ENCODE peak calls at places on chromosome 22, in ten cellular contexts. One of them, this sample, is unnamed.
A peak's percentile ranks its signal among the peaks of the same experiment; 100 is the strongest.

GRCh38 chr22:41595703-41596102 is 6.1 kb upstream of the PMM1 start:
- DNase-seq in glutamatergic neuron: no peak
- DNase-seq in stomach: no peak
- DNase-seq in uterus: no peak
- DNase-seq in cardiac fibroblast: no peak
- DNase-seq in fibroblast of lung: no peak
- DNase-seq in kidney: peak; percentile 19
- DNase-seq in hepatocyte: no peak
- DNase-seq in A549: no peak
- DNase-seq in H9: no peak
- DNase-seq in this sample: no peak

GRCh38 chr22:20422271-20422958 is 15.2 kb downstream of the SCARF2 start:
- DNase-seq in glutamatergic neuron: no peak
- DNase-seq in stomach: no peak
- DNase-seq in uterus: no peak
- DNase-seq in cardiac fibroblast: no peak
- DNase-seq in fibroblast of lung: no peak
- DNase-seq in kidney: peak; percentile 68
- DNase-seq in hepatocyte: peak; percentile 73
- DNase-seq in A549: no peak
- DNase-seq in H9: no peak
- DNase-seq in this sample: no peak

GRCh38 chr22:40348025-40348658 is 1.8 kb downstream of the ADSL start:
- DNase-seq in glutamatergic neuron: peak; percentile 60
- DNase-seq in stomach: peak; percentile 58
- DNase-seq in uterus: no peak
- DNase-seq in cardiac fibroblast: peak; percentile 80
- DNase-seq in fibroblast of lung: peak; percentile 69
- DNase-seq in kidney: no peak
- DNase-seq in hepatocyte: peak; percentile 72
- DNase-seq in A549: peak; percentile 46
- DNase-seq in H9: no peak
- DNase-seq in this sample: no peak

GRCh38 chr22:26485013-26485412 is 1.3 kb downstream of the SRRD start:
- DNase-seq in glutamatergic neuron: no peak
- DNase-seq in stomach: no peak
- DNase-seq in uterus: no peak
- DNase-seq in cardiac fibroblast: peak; percentile 13
- DNase-seq in fibroblast of lung: peak; percentile 5
- DNase-seq in kidney: no peak
- DNase-seq in hepatocyte: no peak
- DNase-seq in A549: no peak
- DNase-seq in H9: no peak
- DNase-seq in this sample: no peak

GRCh38 chr22:20125201-20126174 is 6.1 kb upstream of the ZDHHC8 start:
- DNase-seq in glutamatergic neuron: no peak
- DNase-seq in stomach: peak; percentile 40
- DNase-seq in uterus: no peak
- DNase-seq in cardiac fibroblast: no peak
- DNase-seq in fibroblast of lung: no peak
- DNase-seq in kidney: no peak
- DNase-seq in hepatocyte: no peak
- DNase-seq in A549: no peak
- DNase-seq in H9: no peak
- DNase-seq in this sample: no peak

GRCh38 chr22:24066260-24066659 is 55.2 kb downstream of the CABIN1 start:
- DNase-seq in glutamatergic neuron: no peak
- DNase-seq in stomach: no peak
- DNase-seq in uterus: no peak
- DNase-seq in cardiac fibroblast: no peak
- DNase-seq in fibroblast of lung: no peak
- DNase-seq in kidney: no peak
- DNase-seq in hepatocyte: no peak
- DNase-seq in A549: no peak
- DNase-seq in H9: no peak
- DNase-seq in this sample: no peak

GRCh38 chr22:46062971-46063631 is 86.1 kb upstream of the WNT7B start:
- DNase-seq in glutamatergic neuron: no peak
- DNase-seq in stomach: peak; percentile 19
- DNase-seq in uterus: peak; percentile 21
- DNase-seq in cardiac fibroblast: no peak
- DNase-seq in fibroblast of lung: no peak
- DNase-seq in kidney: peak; percentile 61
- DNase-seq in hepatocyte: no peak
- DNase-seq in A549: no peak
- DNase-seq in H9: no peak
- DNase-seq in this sample: no peak

GRCh38 chr22:24555496-24556253 is at the start of gene SNRPD3:
- DNase-seq in glutamatergic neuron: peak; percentile 91
- DNase-seq in stomach: peak; percentile 94
- DNase-seq in uterus: peak; percentile 93
- DNase-seq in cardiac fibroblast: peak; percentile 94
- DNase-seq in fibroblast of lung: peak; percentile 93
- DNase-seq in kidney: peak; percentile 97
- DNase-seq in hepatocyte: peak; percentile 96
- DNase-seq in A549: peak; percentile 75
- DNase-seq in H9: peak; percentile 91
- DNase-seq in this sample: peak; percentile 80

GRCh38 chr22:50728523-50728931 is 9.5 kb upstream of the ACR start:
- DNase-seq in glutamatergic neuron: peak; percentile 7
- DNase-seq in stomach: no peak
- DNase-seq in uterus: no peak
- DNase-seq in cardiac fibroblast: no peak
- DNase-seq in fibroblast of lung: no peak
- DNase-seq in kidney: peak; percentile 58
- DNase-seq in hepatocyte: no peak
- DNase-seq in A549: no peak
- DNase-seq in H9: no peak
- DNase-seq in this sample: no peak

GRCh38 chr22:28044546-28045173 is 125.6 kb upstream of the PITPNB start:
- DNase-seq in glutamatergic neuron: no peak
- DNase-seq in stomach: no peak
- DNase-seq in uterus: no peak
- DNase-seq in cardiac fibroblast: no peak
- DNase-seq in fibroblast of lung: no peak
- DNase-seq in kidney: no peak
- DNase-seq in hepatocyte: no peak
- DNase-seq in A549: no peak
- DNase-seq in H9: no peak
- DNase-seq in this sample: no peak

GRCh38 chr22:22351366-22351765 is 106.8 kb downstream of the VPREB1 start:
- DNase-seq in glutamatergic neuron: no peak
- DNase-seq in stomach: no peak
- DNase-seq in uterus: no peak
- DNase-seq in cardiac fibroblast: no peak
- DNase-seq in fibroblast of lung: no peak
- DNase-seq in kidney: no peak
- DNase-seq in hepatocyte: no peak
- DNase-seq in A549: no peak
- DNase-seq in H9: no peak
- DNase-seq in this sample: no peak
- TF ChIP-seq CTCF in glutamatergic neuron: no peak
- TF ChIP-seq CTCF in stomach: no peak
- TF ChIP-seq CTCF in uterus: no peak
- TF ChIP-seq CTCF in cardiac fibroblast: no peak
- TF ChIP-seq CTCF in fibroblast of lung: no peak
- TF ChIP-seq CTCF in kidney: no peak
- TF ChIP-seq CTCF in hepatocyte: no peak
- TF ChIP-seq CTCF in A549: no peak
- TF ChIP-seq CTCF in H9: no peak
- TF ChIP-seq CTCF in this sample: no peak

DNA sequence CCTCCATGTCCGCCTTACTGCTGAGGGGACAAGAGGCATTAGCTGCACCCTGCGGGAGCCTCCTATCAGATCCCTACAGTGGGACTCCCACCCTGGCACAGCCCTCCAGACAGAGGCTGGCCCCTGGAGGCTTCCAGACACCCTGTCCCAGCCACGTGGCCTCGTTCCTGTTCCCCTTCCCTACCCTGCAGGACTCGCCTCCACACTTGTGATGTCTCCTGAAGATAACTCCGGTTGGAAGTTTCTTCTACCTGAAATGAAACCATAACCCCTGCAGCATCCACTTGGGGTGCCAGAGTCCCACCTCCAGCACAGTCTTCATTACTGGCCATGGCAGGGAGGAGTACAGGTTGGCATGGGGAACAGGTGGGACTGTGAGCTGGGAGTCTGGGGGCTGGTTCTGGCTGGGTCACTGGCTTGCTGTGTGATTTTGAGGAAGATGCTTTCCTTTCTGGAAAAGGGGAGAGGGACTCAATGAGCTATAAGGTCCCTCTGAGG is 4.9 kb upstream of the SH3BP1 start:
- DNase-seq in glutamatergic neuron: no peak
- DNase-seq in stomach: no peak
- DNase-seq in uterus: no peak
- DNase-seq in cardiac fibroblast: no peak
- DNase-seq in fibroblast of lung: no peak
- DNase-seq in kidney: no peak
- DNase-seq in hepatocyte: no peak
- DNase-seq in A549: no peak
- DNase-seq in H9: no peak
- DNase-seq in this sample: no peak
- TF ChIP-seq CTCF in glutamatergic neuron: peak; percentile 9
- TF ChIP-seq CTCF in stomach: no peak
- TF ChIP-seq CTCF in uterus: peak; percentile 13
- TF ChIP-seq CTCF in cardiac fibroblast: peak; percentile 26
- TF ChIP-seq CTCF in fibroblast of lung: peak; percentile 20
- TF ChIP-seq CTCF in kidney: no peak
- TF ChIP-seq CTCF in hepatocyte: peak; percentile 21
- TF ChIP-seq CTCF in A549: no peak
- TF ChIP-seq CTCF in H9: no peak
- TF ChIP-seq CTCF in this sample: no peak

GRCh38 chr22:29813563-29813962 is 24.5 kb downstream of the ASCC2 start:
- DNase-seq in glutamatergic neuron: no peak
- DNase-seq in stomach: no peak
- DNase-seq in uterus: no peak
- DNase-seq in cardiac fibroblast: peak; percentile 22
- DNase-seq in fibroblast of lung: peak; percentile 25
- DNase-seq in kidney: no peak
- DNase-seq in hepatocyte: peak; percentile 54
- DNase-seq in A549: peak; percentile 80
- DNase-seq in H9: no peak
- DNase-seq in this sample: no peak
- TF ChIP-seq CTCF in glutamatergic neuron: no peak
- TF ChIP-seq CTCF in stomach: peak; percentile 32
- TF ChIP-seq CTCF in uterus: no peak
- TF ChIP-seq CTCF in cardiac fibroblast: peak; percentile 35
- TF ChIP-seq CTCF in fibroblast of lung: peak; percentile 26
- TF ChIP-seq CTCF in kidney: no peak
- TF ChIP-seq CTCF in hepatocyte: peak; percentile 17
- TF ChIP-seq CTCF in A549: no peak
- TF ChIP-seq CTCF in H9: peak; percentile 45
- TF ChIP-seq CTCF in this sample: peak; percentile 39

DNA sequence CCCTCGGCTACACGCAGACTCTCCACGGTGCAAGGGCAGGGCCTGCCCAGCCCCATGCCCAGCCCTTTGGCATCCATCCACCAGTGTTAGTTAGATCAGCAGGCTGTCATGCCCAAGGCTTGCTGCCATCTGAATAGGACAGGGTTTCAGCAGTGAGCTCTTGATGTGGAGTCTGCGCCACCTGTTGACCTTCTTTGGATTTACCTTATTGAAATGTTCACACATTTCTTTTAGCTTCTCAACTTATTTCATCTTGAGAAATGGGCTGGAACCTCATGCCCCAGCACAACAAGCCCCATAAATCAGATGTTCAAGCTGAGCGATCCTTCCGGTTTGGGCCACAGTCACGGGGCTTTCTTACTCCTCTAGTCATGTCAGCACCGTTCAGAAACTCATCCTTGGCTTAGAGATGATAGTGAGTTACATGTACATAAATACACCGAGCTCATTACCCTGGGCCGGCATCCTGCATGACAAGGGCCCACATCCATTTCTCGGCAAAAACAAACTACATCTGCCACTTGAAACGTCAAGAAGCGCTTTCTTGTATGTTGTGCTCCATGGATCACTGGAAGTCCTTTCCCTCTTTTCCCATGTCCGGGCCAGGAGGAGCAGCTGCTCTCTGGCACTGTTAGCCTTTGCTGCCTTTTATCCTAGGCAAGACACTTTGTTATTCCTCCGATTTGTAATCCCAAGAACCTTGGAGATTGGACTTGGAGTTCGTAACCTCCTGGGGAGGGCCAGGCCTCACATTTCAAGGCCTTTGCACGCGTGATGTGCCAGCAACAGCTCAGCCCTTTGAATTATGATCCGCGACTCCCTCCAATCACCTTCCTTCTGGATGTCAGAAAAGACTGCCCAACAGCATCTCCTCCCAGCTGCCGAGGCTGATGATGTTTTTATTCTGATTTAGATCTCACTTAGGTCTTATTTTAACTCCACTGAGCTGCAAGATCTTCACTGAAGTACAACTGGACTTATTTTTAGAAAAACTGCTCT is 61.9 kb downstream of the PARVB start:
- DNase-seq in glutamatergic neuron: no peak
- DNase-seq in stomach: peak; percentile 85
- DNase-seq in uterus: peak; percentile 86
- DNase-seq in cardiac fibroblast: peak; percentile 73
- DNase-seq in fibroblast of lung: peak; percentile 67
- DNase-seq in kidney: no peak
- DNase-seq in hepatocyte: peak; percentile 65
- DNase-seq in A549: peak; percentile 57
- DNase-seq in H9: peak; percentile 43
- DNase-seq in this sample: no peak
- TF ChIP-seq CTCF in glutamatergic neuron: no peak
- TF ChIP-seq CTCF in stomach: peak; percentile 28
- TF ChIP-seq CTCF in uterus: peak; percentile 32
- TF ChIP-seq CTCF in cardiac fibroblast: peak; percentile 50
- TF ChIP-seq CTCF in fibroblast of lung: peak; percentile 46
- TF ChIP-seq CTCF in kidney: peak; percentile 45
- TF ChIP-seq CTCF in hepatocyte: peak; percentile 52
- TF ChIP-seq CTCF in A549: peak; percentile 52
- TF ChIP-seq CTCF in H9: peak; percentile 66
- TF ChIP-seq CTCF in this sample: peak; percentile 62

DNA sequence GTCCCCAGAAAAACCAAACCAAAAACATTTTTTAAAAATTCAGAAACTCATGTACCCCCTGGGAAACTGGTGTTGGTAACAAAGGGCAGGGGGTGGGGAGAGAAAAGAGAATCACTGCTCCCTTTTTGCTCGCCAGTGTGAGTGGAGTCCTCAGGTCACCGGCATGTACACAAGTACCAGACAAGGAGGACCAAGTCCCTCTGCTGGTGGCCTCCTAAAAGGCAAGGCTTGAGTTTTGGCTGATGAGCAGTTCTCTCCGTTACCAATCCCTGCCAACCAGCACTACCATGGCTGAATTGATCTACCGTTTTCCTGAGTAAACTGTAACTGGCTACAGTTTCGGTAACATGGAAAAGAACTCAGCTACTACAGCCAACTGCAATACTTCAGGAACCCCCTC is 22.0 kb downstream of the APOL5 start:
- DNase-seq in glutamatergic neuron: peak; percentile 41
- DNase-seq in stomach: peak; percentile 23
- DNase-seq in uterus: no peak
- DNase-seq in cardiac fibroblast: no peak
- DNase-seq in fibroblast of lung: no peak
- DNase-seq in kidney: no peak
- DNase-seq in hepatocyte: no peak
- DNase-seq in A549: no peak
- DNase-seq in H9: no peak
- DNase-seq in this sample: no peak
- TF ChIP-seq CTCF in glutamatergic neuron: no peak
- TF ChIP-seq CTCF in stomach: no peak
- TF ChIP-seq CTCF in uterus: peak; percentile 13
- TF ChIP-seq CTCF in cardiac fibroblast: no peak
- TF ChIP-seq CTCF in fibroblast of lung: peak; percentile 39
- TF ChIP-seq CTCF in kidney: no peak
- TF ChIP-seq CTCF in hepatocyte: peak; percentile 6
- TF ChIP-seq CTCF in A549: peak; percentile 12
- TF ChIP-seq CTCF in H9: peak; percentile 56
- TF ChIP-seq CTCF in this sample: peak; percentile 20

This sample was measured in progenitor cell of endocrine pancreas.